ENCODE peak calls at places on chromosome 22, in four cellular contexts. One of them, this sample, is unnamed.

GRCh38 chr22:49042066-49042465 is 785.6 kb downstream of the BRD1 start:
- DNase-seq in AML-193: no peak
- DNase-seq in T-helper 2 cell: no peak
- DNase-seq in iPS-NIHi11: no peak
- DNase-seq in this sample: no peak

GRCh38 chr22:17773606-17774205 is 563 bp downstream of the BID start:
- DNase-seq in AML-193: no peak
- DNase-seq in T-helper 2 cell: peak; percentile 40
- DNase-seq in iPS-NIHi11: peak; percentile 90
- DNase-seq in this sample: peak; percentile 87

GRCh38 chr22:25174156-25174887 is 25.3 kb upstream of the CRYBB3 start:
- DNase-seq in AML-193: no peak
- DNase-seq in T-helper 2 cell: no peak
- DNase-seq in iPS-NIHi11: no peak
- DNase-seq in this sample: no peak

GRCh38 chr22:35892192-35892591 is 136.4 kb downstream of the RBFOX2 start:
- DNase-seq in AML-193: no peak
- DNase-seq in T-helper 2 cell: no peak
- DNase-seq in iPS-NIHi11: no peak
- DNase-seq in this sample: no peak

GRCh38 chr22:19109198-19110063 is 12.8 kb downstream of the DGCR2 start:
- DNase-seq in AML-193: peak; percentile 97
- DNase-seq in T-helper 2 cell: no peak
- DNase-seq in iPS-NIHi11: no peak
- DNase-seq in this sample: peak; percentile 66

GRCh38 chr22:48138855-48139254 is 1376.4 kb downstream of the TBC1D22A start:
- DNase-seq in AML-193: no peak
- DNase-seq in T-helper 2 cell: no peak
- DNase-seq in iPS-NIHi11: no peak
- DNase-seq in this sample: no peak

GRCh38 chr22:22817468-22818201 is 70.0 kb upstream of the IGLL5 start:
- DNase-seq in AML-193: no peak
- DNase-seq in T-helper 2 cell: no peak
- DNase-seq in iPS-NIHi11: peak; percentile 32
- DNase-seq in this sample: peak; percentile 37

GRCh38 chr22:45159652-45160462 is 3.9 kb upstream of the NUP50 start:
- DNase-seq in AML-193: no peak
- DNase-seq in T-helper 2 cell: no peak
- DNase-seq in iPS-NIHi11: peak; percentile 11
- DNase-seq in this sample: peak; percentile 20

GRCh38 chr22:47297261-47298016 is 535.0 kb downstream of the TBC1D22A start:
- DNase-seq in AML-193: no peak
- DNase-seq in T-helper 2 cell: no peak
- DNase-seq in iPS-NIHi11: no peak
- DNase-seq in this sample: no peak

GRCh38 chr22:35315141-35315854 is 15.6 kb downstream of the TOM1 start:
- DNase-seq in AML-193: no peak
- DNase-seq in T-helper 2 cell: no peak
- DNase-seq in iPS-NIHi11: no peak
- DNase-seq in this sample: no peak

GRCh38 chr22:17847360-17848078 is 73.2 kb upstream of the BID start:
- DNase-seq in AML-193: no peak
- DNase-seq in T-helper 2 cell: no peak
- DNase-seq in iPS-NIHi11: no peak
- DNase-seq in this sample: no peak

GRCh38 chr22:30348395-30348794 is 8.3 kb downstream of the SF3A1 start:
- DNase-seq in AML-193: no peak
- DNase-seq in T-helper 2 cell: no peak
- DNase-seq in iPS-NIHi11: no peak
- DNase-seq in this sample: no peak

GRCh38 chr22:30204742-30205111 is 41.8 kb downstream of the LIF start:
- DNase-seq in AML-193: no peak
- DNase-seq in T-helper 2 cell: no peak
- DNase-seq in iPS-NIHi11: no peak
- DNase-seq in this sample: no peak

GRCh38 chr22:26585104-26585790 is 4.7 kb downstream of the TPST2 start:
- DNase-seq in AML-193: no peak
- DNase-seq in T-helper 2 cell: no peak
- DNase-seq in iPS-NIHi11: no peak
- DNase-seq in this sample: no peak

GRCh38 chr22:27438271-27438980 is 363.1 kb downstream of the MN1 start:
- DNase-seq in AML-193: no peak
- DNase-seq in T-helper 2 cell: no peak
- DNase-seq in iPS-NIHi11: no peak
- DNase-seq in this sample: no peak

GRCh38 chr22:41535244-41535643 is 9.0 kb downstream of the POLR3H start:
- DNase-seq in AML-193: no peak
- DNase-seq in T-helper 2 cell: no peak
- DNase-seq in iPS-NIHi11: peak; percentile 63
- DNase-seq in this sample: peak; percentile 72

GRCh38 chr22:33105501-33105911 is 47.3 kb upstream of the SYN3 start:
- DNase-seq in AML-193: no peak
- DNase-seq in T-helper 2 cell: no peak
- DNase-seq in iPS-NIHi11: no peak
- DNase-seq in this sample: no peak

GRCh38 chr22:19820880-19821522 is 33.7 kb downstream of the GNB1L start:
- DNase-seq in AML-193: no peak
- DNase-seq in T-helper 2 cell: no peak
- DNase-seq in iPS-NIHi11: peak; percentile 60
- DNase-seq in this sample: no peak

GRCh38 chr22:48499456-48500425 is 1327.9 kb downstream of the BRD1 start:
- DNase-seq in AML-193: no peak
- DNase-seq in T-helper 2 cell: no peak
- DNase-seq in iPS-NIHi11: no peak
- DNase-seq in this sample: no peak

GRCh38 chr22:29142116-29142515 is 63.6 kb upstream of the EMID1 start:
- DNase-seq in AML-193: no peak
- DNase-seq in T-helper 2 cell: no peak
- DNase-seq in iPS-NIHi11: no peak
- DNase-seq in this sample: no peak

GRCh38 chr22:38490915-38491314 is 15.2 kb downstream of the DDX17 start:
- DNase-seq in AML-193: no peak
- DNase-seq in T-helper 2 cell: no peak
- DNase-seq in iPS-NIHi11: no peak
- DNase-seq in this sample: no peak

GRCh38 chr22:49670610-49671330 is 156.9 kb downstream of the BRD1 start:
- DNase-seq in AML-193: no peak
- DNase-seq in T-helper 2 cell: no peak
- DNase-seq in iPS-NIHi11: peak; percentile 62
- DNase-seq in this sample: no peak

This sample was measured in HuH-7.